ENCODE peak calls at places on chromosome 9, in six cellular contexts. J, D, R, B, P and N are unnamed samples.

GRCh38 chr9:37582548-37583157 is 6.5 kb upstream of the FBXO10 start:
- DNase-seq in J (peak; percentile 85), D (peak; percentile 10), R (peak; percentile 56), B (peak; percentile 17), P (peak; percentile 55), N (peak; percentile 50)

GRCh38 chr9:22148876-22149637 is 140.0 kb upstream of the CDKN2B start:
- DNase-seq in J (no peak), D (no peak), R (peak; percentile 41), B (no peak), P (no peak), N (no peak)

GRCh38 chr9:4344946-4345345 is 45.1 kb upstream of the GLIS3 start:
- DNase-seq in J (no peak), D (no peak), R (no peak), B (no peak), P (no peak), N (no peak)

GRCh38 chr9:35798658-35799366 is 7.4 kb downstream of the NPR2 start:
- DNase-seq in J (no peak), D (peak; percentile 98), R (peak; percentile 44), B (no peak), P (no peak), N (no peak)

GRCh38 chr9:84230355-84231136 is 110.0 kb downstream of the SLC28A3 start:
- DNase-seq in J (peak; percentile 78), D (no peak), R (peak; percentile 66), B (no peak), P (no peak), N (no peak)

GRCh38 chr9:107712390-107712789 is 222.8 kb upstream of the KLF4 start:
- DNase-seq in J (peak; percentile 45), D (peak; percentile 80), R (peak; percentile 28), B (no peak), P (no peak), N (no peak)

GRCh38 chr9:134186471-134187109 is 22.2 kb upstream of the RNU6ATAC start:
- DNase-seq in J (peak; percentile 42), D (no peak), R (no peak), B (no peak), P (no peak), N (no peak)

GRCh38 chr9:71685394-71685793 is 82.9 kb downstream of the CEMIP2 start:
- DNase-seq in J (no peak), D (no peak), R (no peak), B (no peak), P (no peak), N (no peak)